ENCODE peak calls at places on chromosomes 5 and 9, in five cellular contexts. J, Z, K, B and O are unnamed samples.

GRCh38 chr9:73348485-73348884 is 196.8 kb downstream of the ANXA1 start:
- DNase-seq in J (peak), Z (no peak), K (no peak), B (peak), O (no peak)

GRCh38 chr9:126375386-126375785 is 48.8 kb downstream of the MVB12B start:
- DNase-seq in J (no peak), Z (peak), K (no peak), B (peak), O (peak)

GRCh38 chr5:132854301-132854700 is 12.0 kb downstream of the GDF9 start:
- DNase-seq in J (no peak), Z (peak), K (no peak), B (no peak), O (peak)

GRCh38 chr5:78243639-78244038 is 50.9 kb downstream of the AP3B1 start:
- DNase-seq in J (no peak), Z (peak), K (no peak), B (peak), O (no peak)

GRCh38 chr9:34576943-34577634 is 12.4 kb downstream of the CNTFR start:
- DNase-seq in J (no peak), Z (no peak), K (no peak), B (no peak), O (no peak)

GRCh38 chr5:141560725-141561483 is 57.9 kb downstream of the DIAPH1 start:
- DNase-seq in J (peak), Z (peak), K (peak), B (peak), O (peak)

GRCh38 chr5:138664276-138664943 is 88.8 kb upstream of the CTNNA1 start:
- DNase-seq in J (no peak), Z (peak), K (no peak), B (peak), O (peak)

GRCh38 chr5:177129206-177129605 is 4.4 kb upstream of the NSD1 start:
- DNase-seq in J (no peak), Z (no peak), K (no peak), B (no peak), O (no peak)

GRCh38 chr5:219492-219891 is 1.4 kb downstream of the SDHA start:
- DNase-seq in J (no peak), Z (peak), K (no peak), B (peak), O (no peak)

GRCh38 chr5:65076251-65076869 is 307.6 kb downstream of the CWC27 start:
- DNase-seq in J (no peak), Z (peak), K (peak), B (peak), O (peak)

DNA sequence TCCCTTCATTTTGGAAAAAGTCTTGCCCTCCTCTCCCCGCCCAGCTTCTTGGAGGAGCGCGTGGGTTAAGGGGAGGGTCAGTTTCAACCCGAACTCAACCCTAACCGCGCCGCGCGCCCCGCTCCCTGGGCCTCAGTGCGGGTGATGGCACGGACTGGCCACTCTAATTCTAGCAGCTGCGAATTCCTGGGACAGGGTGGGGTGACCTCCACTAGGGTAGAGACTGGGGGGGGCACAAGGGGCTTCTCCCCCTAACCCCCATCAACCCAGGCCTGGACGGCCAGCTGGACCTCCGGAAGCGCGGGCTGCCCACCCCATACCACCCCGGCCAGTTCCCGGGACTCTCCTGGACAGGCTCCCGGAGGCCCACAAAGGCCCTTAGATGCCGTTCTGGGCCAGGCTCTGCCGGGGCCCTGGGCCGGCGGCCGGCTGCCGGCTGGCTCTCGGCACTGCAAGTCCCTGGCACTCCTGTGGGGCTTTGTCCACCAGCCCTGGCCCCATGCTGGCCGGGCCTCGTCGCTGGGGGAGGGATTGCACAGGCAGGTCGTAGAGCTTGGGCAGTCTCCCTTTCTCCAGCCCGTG is 7.2 kb upstream of the PSD2 start:
- DNase-seq in J (peak), Z (no peak), K (peak), B (no peak), O (no peak)
- H3K4me3 ChIP-seq in J (peak), Z (peak), K (peak), B (peak), O (peak)

DNA sequence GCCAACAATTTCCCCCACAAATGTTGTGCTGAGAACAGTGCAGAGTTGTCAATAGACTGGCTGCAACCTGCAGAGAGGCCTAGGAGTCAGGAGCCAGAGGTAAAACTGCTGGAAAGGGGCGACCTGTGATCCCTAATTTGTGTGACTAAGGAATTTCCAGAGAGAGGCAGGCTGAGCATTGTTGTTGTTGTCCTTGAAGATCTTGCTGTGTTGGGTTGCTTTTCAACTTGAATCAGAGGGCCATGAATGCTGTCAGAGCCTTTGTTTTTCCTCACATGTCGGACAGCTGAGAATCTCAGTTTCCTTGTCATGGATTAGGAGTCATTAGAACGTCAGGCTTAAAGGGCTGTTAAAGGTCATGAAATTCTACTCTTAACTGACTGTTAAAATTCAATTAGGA is 134.6 kb upstream of the ASTN2 start:
- DNase-seq in J (no peak), Z (no peak), K (peak), B (no peak), O (no peak)
- H3K18ac ChIP-seq in J (no peak), Z (no peak), K (no peak), B (no peak), O (no peak)

DNA sequence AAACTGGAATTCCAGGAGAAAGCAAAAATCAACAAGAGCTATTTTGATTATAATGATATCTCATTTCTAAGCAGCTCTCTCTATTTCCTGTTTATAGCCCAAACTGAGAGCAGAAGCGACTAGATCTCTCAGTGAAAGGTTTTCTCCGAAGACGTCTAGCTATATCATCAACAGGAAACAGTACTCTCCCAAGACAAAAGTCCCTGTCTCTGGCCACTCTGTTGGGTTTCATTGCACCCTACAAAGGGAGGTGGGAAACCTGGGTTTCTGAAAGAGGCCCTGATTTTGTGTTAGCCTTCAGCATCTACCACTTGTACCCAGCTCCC is 188.3 kb downstream of the PALM2AKAP2 start:
- DNase-seq in J (no peak), Z (peak), K (no peak), B (peak), O (no peak)
- H2AFZ ChIP-seq in J (peak), Z (peak), K (no peak), B (no peak), O (no peak)

GRCh38 chr9:99288830-99289229 is 66.7 kb downstream of the SEC61B start:
- DNase-seq in J (no peak), Z (no peak), K (no peak), B (no peak), O (no peak)
- H3K4me3 ChIP-seq in J (no peak), Z (no peak), K (no peak), B (no peak), O (no peak)

GRCh38 chr5:143213851-143214363 is 189.6 kb downstream of the NR3C1 start:
- DNase-seq in J (no peak), Z (peak), K (no peak), B (peak), O (peak)
- H3K18ac ChIP-seq in J (no peak), Z (no peak), K (no peak), B (no peak), O (no peak)

GRCh38 chr5:76685598-76686169 is 30.2 kb upstream of the F2R start:
- DNase-seq in J (no peak), Z (no peak), K (no peak), B (peak), O (no peak)

GRCh38 chr5:76681287-76681686 is 34.6 kb upstream of the F2R start:
- DNase-seq in J (no peak), Z (no peak), K (no peak), B (no peak), O (no peak)

GRCh38 chr5:76684012-76684731 is 31.8 kb upstream of the F2R start:
- DNase-seq in J (no peak), Z (no peak), K (no peak), B (no peak), O (no peak)

GRCh38 chr5:76682395-76682794 is 33.5 kb upstream of the F2R start:
- DNase-seq in J (no peak), Z (peak), K (no peak), B (no peak), O (no peak)

GRCh38 chr5:76684756-76685594 is 31.0 kb upstream of the F2R start:
- DNase-seq in J (no peak), Z (no peak), K (no peak), B (no peak), O (no peak)
- H2AFZ ChIP-seq in J (no peak), Z (peak), K (no peak), B (no peak), O (no peak)